ENCODE peak calls at places on chromosome 2, in four cellular contexts. One of them, this sample, is unnamed.

GRCh38 chr2:44104855-44105271 is 63.8 kb upstream of the PPM1B start:
- DNase-seq in H1: no peak
- DNase-seq in IMR-90: no peak
- DNase-seq in H9: no peak
- DNase-seq in this sample: no peak

GRCh38 chr2:185279999-185280398 is 458.6 kb upstream of the FSIP2 start:
- DNase-seq in H1: no peak
- DNase-seq in IMR-90: peak
- DNase-seq in H9: no peak
- DNase-seq in this sample: no peak

GRCh38 chr2:239819091-239819973 is 205.8 kb downstream of the NDUFA10 start:
- DNase-seq in H1: no peak
- DNase-seq in IMR-90: no peak
- DNase-seq in H9: peak
- DNase-seq in this sample: no peak

GRCh38 chr2:75021672-75022071 is 63.2 kb downstream of the POLE4 start:
- DNase-seq in H1: no peak
- DNase-seq in IMR-90: peak
- DNase-seq in H9: no peak
- DNase-seq in this sample: peak

GRCh38 chr2:152716805-152717241 is 438 bp downstream of the PRPF40A start:
- DNase-seq in H1: no peak
- DNase-seq in IMR-90: no peak
- DNase-seq in H9: no peak
- DNase-seq in this sample: peak

GRCh38 chr2:97714084-97714949 is 941 bp downstream of the ZAP70 start:
- DNase-seq in H1: no peak
- DNase-seq in IMR-90: no peak
- DNase-seq in H9: no peak
- DNase-seq in this sample: no peak

GRCh38 chr2:52342458-52342857 is 1310.5 kb upstream of the NRXN1 start:
- DNase-seq in H1: no peak
- DNase-seq in IMR-90: peak
- DNase-seq in H9: no peak
- DNase-seq in this sample: no peak

GRCh38 chr2:55416826-55417568 is 2.7 kb downstream of the CCDC88A start:
- DNase-seq in H1: no peak
- DNase-seq in IMR-90: no peak
- DNase-seq in H9: no peak
- DNase-seq in this sample: no peak

GRCh38 chr2:197286805-197287595 is 23.6 kb downstream of the ANKRD44 start:
- DNase-seq in H1: no peak
- DNase-seq in IMR-90: peak
- DNase-seq in H9: no peak
- DNase-seq in this sample: no peak

GRCh38 chr2:127940641-127941040 is 54.9 kb upstream of the AMMECR1L start:
- DNase-seq in H1: no peak
- DNase-seq in IMR-90: no peak
- DNase-seq in H9: no peak
- DNase-seq in this sample: no peak

DNA sequence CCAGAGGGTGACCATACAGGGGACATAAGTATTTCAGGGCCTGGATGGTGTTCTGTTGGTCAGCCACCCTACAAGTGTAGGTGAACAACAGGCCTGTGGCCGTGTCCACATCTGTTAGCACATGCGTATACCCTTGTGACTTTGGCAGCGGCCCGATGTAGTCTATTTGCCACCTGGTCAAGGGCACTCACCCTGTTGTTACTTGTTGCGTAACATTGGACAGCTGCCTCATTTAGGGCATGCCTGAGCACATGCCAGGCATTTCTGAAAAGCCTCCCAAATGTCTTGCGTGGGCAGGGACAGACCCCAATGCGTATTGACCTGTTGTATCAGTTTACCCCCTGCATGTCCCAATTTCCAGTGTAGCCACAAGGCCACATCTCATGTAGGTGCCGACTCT is 235.0 kb downstream of the MBD5 start:
- DNase-seq in H1: no peak
- DNase-seq in IMR-90: no peak
- DNase-seq in H9: no peak
- DNase-seq in this sample: no peak
- H3K27ac ChIP-seq in H1: no peak
- H3K27ac ChIP-seq in IMR-90: no peak
- H3K27ac ChIP-seq in H9: no peak
- H3K27ac ChIP-seq in this sample: no peak

GRCh38 chr2:8684421-8684884 is 2.6 kb downstream of the ID2 start:
- DNase-seq in H1: no peak
- DNase-seq in IMR-90: peak
- DNase-seq in H9: no peak
- DNase-seq in this sample: peak

GRCh38 chr2:8682719-8683667 is 1.1 kb downstream of the ID2 start:
- DNase-seq in H1: no peak
- DNase-seq in IMR-90: peak
- DNase-seq in H9: no peak
- DNase-seq in this sample: no peak

GRCh38 chr2:8681786-8682692 is at the start of gene ID2:
- DNase-seq in H1: peak
- DNase-seq in IMR-90: peak
- DNase-seq in H9: peak
- DNase-seq in this sample: peak

GRCh38 chr2:8685697-8686358 is 4.0 kb downstream of the ID2 start:
- DNase-seq in H1: no peak
- DNase-seq in IMR-90: peak
- DNase-seq in H9: peak
- DNase-seq in this sample: no peak

DNA sequence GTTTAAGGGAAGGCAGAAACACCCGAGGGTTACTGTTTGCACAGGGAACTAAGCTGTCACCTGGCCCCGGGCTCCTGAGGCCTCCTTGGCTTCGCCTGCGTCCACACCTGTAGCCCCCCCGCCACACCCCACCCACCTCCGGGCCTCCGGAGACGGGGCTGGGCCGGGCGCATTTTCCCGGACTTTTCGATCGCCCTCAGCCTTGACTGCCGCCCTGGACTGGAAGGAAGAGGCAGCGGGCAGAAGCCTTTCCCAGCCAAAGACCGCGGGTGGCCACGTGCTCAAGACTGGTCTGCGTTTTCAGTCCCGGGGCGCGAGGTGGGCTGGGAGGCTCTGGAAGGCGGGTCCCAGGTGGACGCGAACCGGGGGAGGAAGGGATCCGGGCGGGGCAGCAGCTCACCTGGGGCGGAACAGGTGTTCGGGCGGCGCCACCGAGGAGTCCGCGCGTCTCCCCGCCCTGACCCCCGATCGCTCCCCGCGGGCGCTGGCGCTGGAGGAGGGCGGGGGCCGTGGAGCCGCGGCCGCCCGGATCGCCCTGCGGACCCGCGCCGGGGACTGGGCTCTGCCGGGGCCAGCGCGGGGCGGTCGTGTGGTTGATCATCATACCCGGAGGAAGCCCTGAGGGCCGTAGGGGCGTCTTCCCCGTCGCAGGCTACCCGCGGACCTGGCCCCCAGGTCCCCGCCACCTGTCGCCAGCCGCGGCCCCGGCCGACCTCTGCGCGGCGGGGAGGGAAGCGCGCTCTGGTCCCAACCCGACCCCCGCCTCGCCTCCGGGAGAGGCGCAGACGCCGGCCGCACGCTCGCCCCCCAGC is 3.2 kb downstream of the ID2 start:
- DNase-seq in H1: no peak
- DNase-seq in IMR-90: peak
- DNase-seq in H9: peak
- DNase-seq in this sample: no peak
- H2AK5ac ChIP-seq in H1: no peak
- H2AK5ac ChIP-seq in IMR-90: no peak
- H2AK5ac ChIP-seq in H9: no peak
- H2AK5ac ChIP-seq in this sample: no peak

DNA sequence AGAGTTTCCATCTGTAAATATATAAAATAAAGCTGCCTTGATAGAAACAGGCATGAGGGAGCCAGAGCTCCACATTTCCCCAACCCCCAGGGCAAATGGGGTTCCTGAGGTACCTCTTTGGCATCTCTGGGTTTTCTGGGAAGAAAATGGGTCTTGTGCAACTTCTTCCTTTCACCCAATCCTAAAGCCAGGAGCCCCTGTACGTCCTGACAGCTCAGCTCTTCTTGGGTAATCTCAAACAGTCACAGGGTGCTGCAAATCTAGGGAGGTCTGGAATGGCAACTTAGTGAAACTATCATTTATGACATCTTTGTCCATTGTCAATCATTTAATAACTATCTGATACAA is 36.6 kb upstream of the STAT1 start:
- DNase-seq in H1: no peak
- DNase-seq in IMR-90: peak
- DNase-seq in H9: no peak
- DNase-seq in this sample: no peak
- H2AFZ ChIP-seq in H1: no peak
- H2AFZ ChIP-seq in IMR-90: peak
- H2AFZ ChIP-seq in H9: no peak
- H2AFZ ChIP-seq in this sample: no peak

GRCh38 chr2:27664622-27665363 is 1.1 kb downstream of the SLC4A1AP start:
- DNase-seq in H1: no peak
- DNase-seq in IMR-90: no peak
- DNase-seq in H9: no peak
- DNase-seq in this sample: no peak

GRCh38 chr2:27671235-27671634 is 7.5 kb downstream of the SLC4A1AP start:
- DNase-seq in H1: no peak
- DNase-seq in IMR-90: no peak
- DNase-seq in H9: no peak
- DNase-seq in this sample: no peak

GRCh38 chr2:27664245-27664574 is 521 bp downstream of the SLC4A1AP start:
- DNase-seq in H1: no peak
- DNase-seq in IMR-90: no peak
- DNase-seq in H9: no peak
- DNase-seq in this sample: no peak

GRCh38 chr2:27663463-27664244 is at the start of the genes SLC4A1AP and SUPT7L:
- DNase-seq in H1: peak
- DNase-seq in IMR-90: peak
- DNase-seq in H9: peak
- DNase-seq in this sample: peak

GRCh38 chr2:27667439-27667838 is 3.8 kb downstream of the SLC4A1AP start:
- DNase-seq in H1: no peak
- DNase-seq in IMR-90: no peak
- DNase-seq in H9: no peak
- DNase-seq in this sample: no peak
- H3K27ac ChIP-seq in H1: no peak
- H3K27ac ChIP-seq in IMR-90: no peak
- H3K27ac ChIP-seq in H9: no peak
- H3K27ac ChIP-seq in this sample: no peak

This sample was measured in trophoblast cell.